ENCODE peak calls at places on chromosomes 11 and 22, in five cellular contexts. Y, E, P, D and Z are unnamed samples.

GRCh38 chr22:26542831-26543230 is 30.6 kb upstream of the TFIP11 start:
- DNase-seq in Y (no peak), E (no peak), P (no peak), D (no peak), Z (no peak)

GRCh38 chr22:35352214-35353111 is 28.4 kb upstream of the HMOX1 start:
- DNase-seq in Y (no peak), E (no peak), P (no peak), D (no peak), Z (no peak)

GRCh38 chr11:114571712-114572111 is 12.0 kb upstream of the NXPE1 start:
- DNase-seq in Y (no peak), E (no peak), P (no peak), D (no peak), Z (no peak)

GRCh38 chr11:114208371-114208770 is 87.8 kb upstream of the NNMT start:
- DNase-seq in Y (no peak), E (no peak), P (no peak), D (peak), Z (no peak)

GRCh38 chr11:35289821-35290220 is 129.5 kb downstream of the SLC1A2 start:
- DNase-seq in Y (peak), E (no peak), P (no peak), D (no peak), Z (peak)

GRCh38 chr11:61657566-61657965 is 22.6 kb upstream of the DAGLA start:
- DNase-seq in Y (no peak), E (no peak), P (no peak), D (no peak), Z (no peak)

GRCh38 chr22:44587004-44587793 is 89.2 kb upstream of the RTL6 start:
- DNase-seq in Y (no peak), E (no peak), P (no peak), D (no peak), Z (no peak)

GRCh38 chr11:126460417-126461095 is 105.1 kb downstream of the ST3GAL4 start:
- DNase-seq in Y (no peak), E (no peak), P (no peak), D (no peak), Z (no peak)

GRCh38 chr11:57294225-57295131 is 30.3 kb downstream of the TNKS1BP1 start:
- DNase-seq in Y (no peak), E (no peak), P (no peak), D (no peak), Z (no peak)